ENCODE peak calls at places on chromosomes 12 and 14, in six cellular contexts. C is lower lobe of right lung, J is cardiac muscle cell, F is ovary, P is body of pancreas, Z is lung. H is an unnamed sample.

GRCh38 chr12:65171073-65171472 is 1.7 kb downstream of the LEMD3 start:
- DNase-seq in C (no peak), J (no peak), F (no peak), P (no peak), Z (no peak), H (no peak)

GRCh38 chr12:116381744-116382455 is 104.4 kb upstream of the MED13L start:
- DNase-seq in C (no peak), J (no peak), F (no peak), P (no peak), Z (no peak), H (no peak)

GRCh38 chr14:76929927-76930326 is 98.6 kb downstream of the IRF2BPL start:
- DNase-seq in C (no peak), J (no peak), F (no peak), P (no peak), Z (no peak), H (peak; percentile 70)

GRCh38 chr12:27875677-27876076 is 95.6 kb upstream of the MANSC4 start:
- DNase-seq in C (no peak), J (no peak), F (no peak), P (no peak), Z (no peak), H (no peak)

GRCh38 chr12:51421266-51421884 is 3.3 kb upstream of the SLC4A8 start:
- DNase-seq in C (no peak), J (peak; percentile 85), F (peak; percentile 56), P (peak; percentile 54), Z (peak; percentile 58), H (peak; percentile 42)

GRCh38 chr12:262817-263216 is at the start of gene SLC6A13:
- DNase-seq in C (peak; percentile 72), J (peak; percentile 70), F (no peak), P (no peak), Z (peak; percentile 61), H (no peak)

GRCh38 chr14:24443053-24443683 is 592 bp upstream of the SDR39U1 start:
- DNase-seq in C (no peak), J (no peak), F (no peak), P (no peak), Z (no peak), H (no peak)

GRCh38 chr14:61491224-61491623 is 169.8 kb downstream of the PRKCH start:
- DNase-seq in C (no peak), J (no peak), F (no peak), P (no peak), Z (no peak), H (no peak)

GRCh38 chr14:37869633-37870032 is 274.2 kb downstream of the TTC6 start:
- DNase-seq in C (no peak), J (no peak), F (no peak), P (no peak), Z (no peak), H (no peak)

GRCh38 chr12:65613692-65614091 is 210.6 kb upstream of the HMGA2 start:
- DNase-seq in C (no peak), J (no peak), F (no peak), P (no peak), Z (no peak), H (no peak)

GRCh38 chr14:20986811-20987210 is 3.0 kb upstream of the METTL17 start:
- DNase-seq in C (no peak), J (no peak), F (no peak), P (no peak), Z (no peak), H (no peak)

GRCh38 chr14:42676636-42677035 is 1070.0 kb downstream of the LRFN5 start:
- DNase-seq in C (no peak), J (no peak), F (no peak), P (no peak), Z (no peak), H (no peak)

GRCh38 chr14:58557242-58557641 is 80.5 kb upstream of the DACT1 start:
- DNase-seq in C (no peak), J (no peak), F (no peak), P (no peak), Z (no peak), H (no peak)

GRCh38 chr12:26987634-26988424 is 26.4 kb downstream of the TM7SF3 start:
- DNase-seq in C (no peak), J (no peak), F (no peak), P (no peak), Z (no peak), H (no peak)

GRCh38 chr12:4117386-4118016 is 156.1 kb upstream of the CCND2 start:
- DNase-seq in C (no peak), J (no peak), F (no peak), P (no peak), Z (peak; percentile 22), H (no peak)

GRCh38 chr14:58978336-58978735 is 210.1 kb upstream of the DAAM1 start:
- DNase-seq in C (no peak), J (no peak), F (peak; percentile 42), P (no peak), Z (no peak), H (no peak)

GRCh38 chr12:76080729-76081415 is 3.6 kb downstream of the NAP1L1 start:
- DNase-seq in C (no peak), J (peak; percentile 30), F (no peak), P (no peak), Z (no peak), H (no peak)
- H3K4me3 ChIP-seq in C (no peak overlapping the region), J (no peak overlapping the region), F (no peak overlapping the region), P (no peak overlapping the region), Z (no peak overlapping the region), H (peak overlapping the region; percentile 33)

GRCh38 chr12:62689042-62689839 is 222.6 kb downstream of the MON2 start:
- DNase-seq in C (no peak), J (no peak), F (no peak), P (no peak), Z (no peak), H (no peak)

GRCh38 chr12:62693291-62694040 is 226.8 kb downstream of the MON2 start:
- DNase-seq in C (no peak), J (peak; percentile 36), F (no peak), P (no peak), Z (no peak), H (no peak)

GRCh38 chr12:62694632-62695031 is 228.0 kb downstream of the MON2 start:
- DNase-seq in C (no peak), J (no peak), F (no peak), P (no peak), Z (no peak), H (no peak)

GRCh38 chr12:62692884-62693283 is 226.3 kb downstream of the MON2 start:
- DNase-seq in C (no peak), J (no peak), F (no peak), P (no peak), Z (no peak), H (no peak)

DNA sequence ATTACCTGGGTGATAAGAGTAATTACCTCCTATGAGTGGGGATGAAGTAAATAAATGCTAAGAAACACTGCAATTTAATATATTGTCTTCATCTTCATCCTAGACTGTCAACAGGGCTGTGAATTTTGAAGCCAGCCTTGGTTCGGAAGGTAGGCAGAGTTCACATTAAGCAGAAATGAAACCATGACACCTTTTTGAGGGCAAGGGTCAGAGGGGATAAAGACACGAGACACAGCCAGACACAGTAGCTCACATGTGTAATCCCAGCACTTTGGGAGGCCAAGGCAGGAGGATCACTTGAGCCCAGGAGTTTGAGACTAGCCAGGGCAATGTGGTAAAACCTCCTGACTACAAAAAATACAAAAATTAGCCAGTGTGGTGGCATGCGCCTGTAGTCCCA is 224.7 kb downstream of the MON2 start:
- DNase-seq in C (no peak), J (no peak), F (no peak), P (no peak), Z (no peak), H (no peak)
- H3K27me3 ChIP-seq in C (no peaks in the 10 kb centered on the region), J (no peaks in the 10 kb centered on the region), F (no peaks in the 10 kb centered on the region), P (no peaks in the 10 kb centered on the region), Z (no peaks in the 10 kb centered on the region), H (no peaks in the 10 kb centered on the region)

GRCh38 chr14:41570415-41571155 is 36.1 kb upstream of the LRFN5 start:
- DNase-seq in C (no peak), J (peak; percentile 18), F (no peak), P (no peak), Z (no peak), H (no peak)
- H3K27ac ChIP-seq in C (no peak overlapping the region), J (no peak overlapping the region), F (no peak overlapping the region), P (no peak overlapping the region), Z (no peak overlapping the region), H (no peak overlapping the region)

GRCh38 chr12:79690606-79691298 is at the start of gene PAWR:
- DNase-seq in C (peak; percentile 80), J (peak; percentile 94), F (peak; percentile 71), P (peak; percentile 84), Z (peak; percentile 68), H (no peak)

GRCh38 chr12:79690156-79690605 is 583 bp downstream of the PAWR start:
- DNase-seq in C (peak; percentile 55), J (peak; percentile 75), F (no peak), P (peak; percentile 52), Z (no peak), H (no peak)

GRCh38 chr12:79692860-79693605 is 2.3 kb upstream of the PAWR start:
- DNase-seq in C (no peak), J (no peak), F (no peak), P (no peak), Z (no peak), H (no peak)

GRCh38 chr12:79691299-79692248 is 810 bp upstream of the PAWR start:
- DNase-seq in C (no peak), J (peak; percentile 9), F (no peak), P (no peak), Z (no peak), H (no peak)

DNA sequence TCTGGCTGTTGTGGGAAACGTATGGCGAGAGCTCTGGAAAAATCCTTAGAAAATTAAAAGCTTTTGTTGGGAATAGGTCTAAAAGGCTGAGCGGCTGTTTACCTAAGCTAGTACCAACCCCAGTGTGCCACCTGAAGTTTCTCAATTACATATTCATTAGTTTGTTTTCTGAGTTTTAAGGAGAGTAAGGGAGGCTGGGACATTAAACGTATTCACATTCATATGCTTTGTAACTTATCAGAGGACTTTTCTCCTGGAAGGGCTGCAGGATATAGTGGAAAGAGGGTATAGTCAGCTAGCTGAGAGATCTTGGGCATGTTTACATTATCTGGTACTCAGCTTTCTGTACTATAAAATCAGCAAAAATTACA is 1.5 kb upstream of the PAWR start:
- DNase-seq in C (no peak), J (no peak), F (no peak), P (no peak), Z (no peak), H (no peak)
- H3K4me3 ChIP-seq in C (peak overlapping the region; percentile 88), J (peak overlapping the region; percentile 94), F (no peak overlapping the region), P (no peak overlapping the region), Z (no peak overlapping the region), H (no peak overlapping the region)

GRCh38 chr12:47938594-47938993 is 24.8 kb upstream of the TMEM106C start:
- DNase-seq in C (no peak), J (no peak), F (no peak), P (no peak), Z (no peak), H (no peak)
- H3K27me3 ChIP-seq in C (peaks cover 18% of the 10 kb centered on the region), J (no peaks in the 10 kb centered on the region), F (no peaks in the 10 kb centered on the region), P (no peaks in the 10 kb centered on the region), Z (no peaks in the 10 kb centered on the region), H (no peaks in the 10 kb centered on the region)

GRCh38 chr12:57149309-57149900 is 2.0 kb upstream of the LRP1-AS start:
- DNase-seq in C (no peak), J (no peak), F (peak; percentile 88), P (no peak), Z (peak; percentile 55), H (no peak)
- H3K27ac ChIP-seq in C (peak overlapping the region; percentile 75), J (no peak overlapping the region), F (peak overlapping the region; percentile 72), P (peak overlapping the region; percentile 69), Z (peak overlapping the region; percentile 68), H (no peak overlapping the region)

GRCh38 chr14:52244328-52244727 is 23.2 kb upstream of the PTGDR start:
- DNase-seq in C (no peak), J (no peak), F (no peak), P (no peak), Z (no peak), H (no peak)
- H3K4me3 ChIP-seq in C (no peak overlapping the region), J (no peak overlapping the region), F (no peak overlapping the region), P (no peak overlapping the region), Z (no peak overlapping the region), H (no peak overlapping the region)